ENCODE peak calls at places on chromosomes 5 and 9, in ten cellular contexts. One of them, this sample, is unnamed.

GRCh38 chr5:112174959-112175594 is 244.0 kb downstream of the EPB41L4A start:
- DNase-seq in heart right ventricle: peak
- DNase-seq in lower leg skin: no peak
- DNase-seq in GM13977: peak
- DNase-seq in ovary: no peak
- DNase-seq in tibial artery: no peak
- DNase-seq in nephron progenitor cell: peak
- DNase-seq in stomach: no peak
- DNase-seq in coronary artery: no peak
- DNase-seq in endothelial cell: peak
- DNase-seq in this sample: no peak

GRCh38 chr5:137304227-137304874 is 194.8 kb downstream of the SPOCK1 start:
- DNase-seq in heart right ventricle: peak
- DNase-seq in lower leg skin: no peak
- DNase-seq in GM13977: no peak
- DNase-seq in ovary: no peak
- DNase-seq in tibial artery: no peak
- DNase-seq in nephron progenitor cell: no peak
- DNase-seq in stomach: peak
- DNase-seq in coronary artery: no peak
- DNase-seq in endothelial cell: no peak
- DNase-seq in this sample: peak

GRCh38 chr9:34628656-34629491 is at the start of gene ARID3C:
- DNase-seq in heart right ventricle: no peak
- DNase-seq in lower leg skin: no peak
- DNase-seq in GM13977: peak
- DNase-seq in ovary: no peak
- DNase-seq in tibial artery: no peak
- DNase-seq in nephron progenitor cell: peak
- DNase-seq in stomach: peak
- DNase-seq in coronary artery: no peak
- DNase-seq in endothelial cell: peak
- DNase-seq in this sample: no peak

GRCh38 chr5:6765612-6766525 is 52.6 kb downstream of the TENT4A start:
- DNase-seq in heart right ventricle: peak
- DNase-seq in lower leg skin: peak
- DNase-seq in GM13977: peak
- DNase-seq in ovary: peak
- DNase-seq in tibial artery: peak
- DNase-seq in nephron progenitor cell: peak
- DNase-seq in stomach: peak
- DNase-seq in coronary artery: peak
- DNase-seq in endothelial cell: peak
- DNase-seq in this sample: peak

GRCh38 chr5:77076961-77077820 is 9.9 kb downstream of the ZBED3 start:
- DNase-seq in heart right ventricle: peak
- DNase-seq in lower leg skin: peak
- DNase-seq in GM13977: peak
- DNase-seq in ovary: peak
- DNase-seq in tibial artery: peak
- DNase-seq in nephron progenitor cell: peak
- DNase-seq in stomach: peak
- DNase-seq in coronary artery: no peak
- DNase-seq in endothelial cell: peak
- DNase-seq in this sample: peak

GRCh38 chr9:134231330-134231745 is 67.0 kb upstream of the RNU6ATAC start:
- DNase-seq in heart right ventricle: no peak
- DNase-seq in lower leg skin: no peak
- DNase-seq in GM13977: no peak
- DNase-seq in ovary: peak
- DNase-seq in tibial artery: no peak
- DNase-seq in nephron progenitor cell: no peak
- DNase-seq in stomach: no peak
- DNase-seq in coronary artery: no peak
- DNase-seq in endothelial cell: no peak
- DNase-seq in this sample: no peak

GRCh38 chr9:110293246-110293645 is 36.9 kb upstream of the TXN start:
- DNase-seq in heart right ventricle: no peak
- DNase-seq in lower leg skin: no peak
- DNase-seq in GM13977: no peak
- DNase-seq in ovary: no peak
- DNase-seq in tibial artery: no peak
- DNase-seq in nephron progenitor cell: no peak
- DNase-seq in stomach: no peak
- DNase-seq in coronary artery: no peak
- DNase-seq in endothelial cell: no peak
- DNase-seq in this sample: no peak

GRCh38 chr5:116536279-116537161 is 38.1 kb downstream of the SEMA6A start:
- DNase-seq in heart right ventricle: no peak
- DNase-seq in lower leg skin: no peak
- DNase-seq in GM13977: no peak
- DNase-seq in ovary: no peak
- DNase-seq in tibial artery: no peak
- DNase-seq in nephron progenitor cell: no peak
- DNase-seq in stomach: no peak
- DNase-seq in coronary artery: no peak
- DNase-seq in endothelial cell: no peak
- DNase-seq in this sample: no peak

GRCh38 chr5:146789712-146790660 is 88.6 kb downstream of the PPP2R2B start:
- DNase-seq in heart right ventricle: no peak
- DNase-seq in lower leg skin: no peak
- DNase-seq in GM13977: no peak
- DNase-seq in ovary: no peak
- DNase-seq in tibial artery: no peak
- DNase-seq in nephron progenitor cell: no peak
- DNase-seq in stomach: no peak
- DNase-seq in coronary artery: no peak
- DNase-seq in endothelial cell: no peak
- DNase-seq in this sample: no peak

DNA sequence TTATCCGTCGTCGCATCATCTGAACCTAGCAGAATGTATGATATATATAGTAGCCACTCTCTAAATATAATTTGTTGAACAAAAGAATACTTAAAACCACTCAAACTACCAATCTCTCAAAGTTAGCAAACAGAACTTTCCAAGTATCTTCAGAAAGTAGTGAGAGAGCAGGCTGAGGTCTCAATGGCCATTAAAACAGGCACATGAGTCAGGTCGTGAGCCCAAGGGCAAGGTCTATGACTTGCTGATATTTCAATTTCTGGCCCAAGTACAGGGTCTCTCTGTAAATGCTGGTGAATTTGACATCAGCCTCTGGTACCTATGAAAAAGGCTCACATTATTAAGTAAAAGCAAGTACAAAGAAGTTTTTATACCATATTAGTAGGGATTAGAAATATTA is 95.1 kb downstream of the GPR21 start:
- DNase-seq in heart right ventricle: no peak
- DNase-seq in lower leg skin: no peak
- DNase-seq in GM13977: no peak
- DNase-seq in ovary: no peak
- DNase-seq in tibial artery: no peak
- DNase-seq in nephron progenitor cell: no peak
- DNase-seq in stomach: no peak
- DNase-seq in coronary artery: no peak
- DNase-seq in endothelial cell: no peak
- DNase-seq in this sample: no peak
- TF ChIP-seq CTCF in heart right ventricle: no peak
- TF ChIP-seq CTCF in lower leg skin: no peak
- TF ChIP-seq CTCF in GM13977: no peak
- TF ChIP-seq CTCF in ovary: no peak
- TF ChIP-seq CTCF in tibial artery: no peak
- TF ChIP-seq CTCF in nephron progenitor cell: no peak
- TF ChIP-seq CTCF in stomach: no peak
- TF ChIP-seq CTCF in coronary artery: no peak
- TF ChIP-seq CTCF in endothelial cell: no peak
- TF ChIP-seq CTCF in this sample: no peak

DNA sequence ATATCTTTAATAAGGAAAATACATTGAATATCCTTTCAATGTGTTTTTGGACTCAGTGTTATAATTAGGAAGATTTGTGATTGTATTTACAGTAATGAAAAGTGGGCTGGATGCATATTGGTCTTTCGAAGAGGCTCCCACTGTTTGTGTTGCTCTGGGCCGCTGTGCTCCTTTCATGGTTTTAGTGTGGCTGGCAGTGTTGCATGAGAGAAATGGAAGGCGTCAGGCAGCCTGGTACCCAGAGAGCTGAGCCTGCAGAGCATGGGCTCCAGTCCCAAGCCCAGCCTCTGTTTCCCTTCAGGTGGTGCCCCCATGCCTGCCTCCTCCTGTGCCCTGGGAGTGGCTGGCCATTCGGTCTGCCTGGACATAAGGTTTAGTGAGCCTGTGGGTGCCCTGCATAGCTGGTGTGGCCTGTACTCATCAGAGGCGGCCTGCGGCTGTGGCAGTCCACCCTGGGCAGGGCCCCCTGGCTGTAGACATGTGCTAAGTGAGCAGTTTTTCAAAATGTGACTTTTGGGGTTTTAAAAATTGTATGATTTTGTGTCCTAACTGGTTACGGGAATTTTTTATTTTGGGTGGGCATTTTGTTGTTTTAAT is 27.4 kb upstream of the FAM120AOS start:
- DNase-seq in heart right ventricle: no peak
- DNase-seq in lower leg skin: no peak
- DNase-seq in GM13977: no peak
- DNase-seq in ovary: no peak
- DNase-seq in tibial artery: no peak
- DNase-seq in nephron progenitor cell: no peak
- DNase-seq in stomach: no peak
- DNase-seq in coronary artery: no peak
- DNase-seq in endothelial cell: no peak
- DNase-seq in this sample: no peak
- TF ChIP-seq CTCF in heart right ventricle: no peak
- TF ChIP-seq CTCF in lower leg skin: no peak
- TF ChIP-seq CTCF in GM13977: no peak
- TF ChIP-seq CTCF in ovary: no peak
- TF ChIP-seq CTCF in tibial artery: no peak
- TF ChIP-seq CTCF in nephron progenitor cell: no peak
- TF ChIP-seq CTCF in stomach: no peak
- TF ChIP-seq CTCF in coronary artery: no peak
- TF ChIP-seq CTCF in endothelial cell: no peak
- TF ChIP-seq CTCF in this sample: no peak

GRCh38 chr5:55694152-55694830 is 17.8 kb downstream of the SLC38A9 start:
- DNase-seq in heart right ventricle: no peak
- DNase-seq in lower leg skin: no peak
- DNase-seq in GM13977: no peak
- DNase-seq in ovary: no peak
- DNase-seq in tibial artery: no peak
- DNase-seq in nephron progenitor cell: no peak
- DNase-seq in stomach: no peak
- DNase-seq in coronary artery: no peak
- DNase-seq in endothelial cell: no peak
- DNase-seq in this sample: no peak

GRCh38 chr5:55691265-55692105 is 20.6 kb downstream of the SLC38A9 start:
- DNase-seq in heart right ventricle: no peak
- DNase-seq in lower leg skin: no peak
- DNase-seq in GM13977: peak
- DNase-seq in ovary: no peak
- DNase-seq in tibial artery: no peak
- DNase-seq in nephron progenitor cell: no peak
- DNase-seq in stomach: no peak
- DNase-seq in coronary artery: no peak
- DNase-seq in endothelial cell: no peak
- DNase-seq in this sample: no peak

GRCh38 chr5:55692509-55692908 is 19.6 kb downstream of the SLC38A9 start:
- DNase-seq in heart right ventricle: no peak
- DNase-seq in lower leg skin: no peak
- DNase-seq in GM13977: no peak
- DNase-seq in ovary: no peak
- DNase-seq in tibial artery: no peak
- DNase-seq in nephron progenitor cell: no peak
- DNase-seq in stomach: no peak
- DNase-seq in coronary artery: no peak
- DNase-seq in endothelial cell: no peak
- DNase-seq in this sample: no peak

DNA sequence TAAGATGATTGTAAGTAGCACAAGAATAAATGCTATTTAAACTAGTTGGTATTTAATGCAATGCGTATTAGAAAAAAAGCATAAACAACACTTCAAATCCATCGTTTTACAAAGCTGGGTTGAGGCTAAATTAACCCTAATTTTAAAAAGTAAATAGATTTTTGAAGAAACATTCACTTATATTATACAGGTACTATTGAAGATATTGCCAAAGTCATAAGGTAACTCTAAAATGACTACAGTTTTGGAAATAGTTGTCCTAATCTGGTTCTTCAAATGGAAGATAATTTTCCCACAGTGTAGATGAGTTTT is 20.1 kb downstream of the SLC38A9 start:
- DNase-seq in heart right ventricle: no peak
- DNase-seq in lower leg skin: no peak
- DNase-seq in GM13977: no peak
- DNase-seq in ovary: no peak
- DNase-seq in tibial artery: no peak
- DNase-seq in nephron progenitor cell: no peak
- DNase-seq in stomach: no peak
- DNase-seq in coronary artery: no peak
- DNase-seq in endothelial cell: no peak
- DNase-seq in this sample: no peak
- TF ChIP-seq CTCF in heart right ventricle: no peak
- TF ChIP-seq CTCF in lower leg skin: no peak
- TF ChIP-seq CTCF in GM13977: no peak
- TF ChIP-seq CTCF in ovary: no peak
- TF ChIP-seq CTCF in tibial artery: no peak
- TF ChIP-seq CTCF in nephron progenitor cell: no peak
- TF ChIP-seq CTCF in stomach: no peak
- TF ChIP-seq CTCF in coronary artery: no peak
- TF ChIP-seq CTCF in endothelial cell: peak
- TF ChIP-seq CTCF in this sample: no peak

GRCh38 chr9:127733609-127734008 is 1.5 kb downstream of the TOR2A start:
- DNase-seq in heart right ventricle: no peak
- DNase-seq in lower leg skin: no peak
- DNase-seq in GM13977: no peak
- DNase-seq in ovary: no peak
- DNase-seq in tibial artery: no peak
- DNase-seq in nephron progenitor cell: no peak
- DNase-seq in stomach: no peak
- DNase-seq in coronary artery: no peak
- DNase-seq in endothelial cell: no peak
- DNase-seq in this sample: no peak

GRCh38 chr9:127734747-127735529 is at the start of gene TOR2A:
- DNase-seq in heart right ventricle: peak
- DNase-seq in lower leg skin: peak
- DNase-seq in GM13977: peak
- DNase-seq in ovary: peak
- DNase-seq in tibial artery: peak
- DNase-seq in nephron progenitor cell: peak
- DNase-seq in stomach: peak
- DNase-seq in coronary artery: peak
- DNase-seq in endothelial cell: peak
- DNase-seq in this sample: peak

GRCh38 chr9:127734247-127734746 is 797 bp downstream of the TOR2A start:
- DNase-seq in heart right ventricle: no peak
- DNase-seq in lower leg skin: no peak
- DNase-seq in GM13977: no peak
- DNase-seq in ovary: no peak
- DNase-seq in tibial artery: no peak
- DNase-seq in nephron progenitor cell: no peak
- DNase-seq in stomach: no peak
- DNase-seq in coronary artery: no peak
- DNase-seq in endothelial cell: no peak
- DNase-seq in this sample: no peak

GRCh38 chr9:127738666-127739065 is 3.6 kb upstream of the TOR2A start:
- DNase-seq in heart right ventricle: no peak
- DNase-seq in lower leg skin: no peak
- DNase-seq in GM13977: no peak
- DNase-seq in ovary: no peak
- DNase-seq in tibial artery: no peak
- DNase-seq in nephron progenitor cell: no peak
- DNase-seq in stomach: no peak
- DNase-seq in coronary artery: no peak
- DNase-seq in endothelial cell: no peak
- DNase-seq in this sample: no peak

GRCh38 chr9:127735530-127736176 is 559 bp upstream of the TOR2A start:
- DNase-seq in heart right ventricle: no peak
- DNase-seq in lower leg skin: no peak
- DNase-seq in GM13977: no peak
- DNase-seq in ovary: no peak
- DNase-seq in tibial artery: no peak
- DNase-seq in nephron progenitor cell: no peak
- DNase-seq in stomach: no peak
- DNase-seq in coronary artery: no peak
- DNase-seq in endothelial cell: peak
- DNase-seq in this sample: no peak
- TF ChIP-seq CTCF in heart right ventricle: no peak
- TF ChIP-seq CTCF in lower leg skin: no peak
- TF ChIP-seq CTCF in GM13977: no peak
- TF ChIP-seq CTCF in ovary: no peak
- TF ChIP-seq CTCF in tibial artery: no peak
- TF ChIP-seq CTCF in nephron progenitor cell: no peak
- TF ChIP-seq CTCF in stomach: peak
- TF ChIP-seq CTCF in coronary artery: no peak
- TF ChIP-seq CTCF in endothelial cell: no peak
- TF ChIP-seq CTCF in this sample: no peak